ENCODE peak calls at places on chromosome 1, in six cellular contexts. W is CD8-positive, alpha-beta memory T cell; Y is neuronal stem cell; Q is brain microvascular endothelial cell; N is uterus; T is MM.1S. P is an unnamed sample. For H3K36me3, the result is how much of the 10 kb centered on the place peaks cover.

GRCh38 chr1:180975551-180975950 is 47.1 kb downstream of the STX6 start:
- DNase-seq in W (no peak), Y (no peak), Q (no peak), N (no peak), T (no peak), P (no peak)

GRCh38 chr1:185453496-185454192 is 136.6 kb upstream of the IVNS1ABP start:
- DNase-seq in W (no peak), Y (no peak), Q (peak), N (no peak), T (no peak), P (no peak)

GRCh38 chr1:4976859-4977440 is 322.5 kb downstream of the AJAP1 start:
- DNase-seq in W (no peak), Y (no peak), Q (no peak), N (no peak), T (no peak), P (no peak)

GRCh38 chr1:64886877-64887276 is 79.5 kb downstream of the JAK1 start:
- DNase-seq in W (no peak), Y (peak), Q (no peak), N (no peak), T (no peak), P (no peak)

GRCh38 chr1:51519857-51520699 is 1.0 kb upstream of the EPS15 start:
- DNase-seq in W (no peak), Y (no peak), Q (peak), N (no peak), T (no peak), P (no peak)

GRCh38 chr1:35807614-35808375 is at the start of gene AGO4:
- DNase-seq in W (peak), Y (peak), Q (peak), N (peak), T (peak), P (peak)

GRCh38 chr1:21299780-21300395 is 9.6 kb upstream of the ECE1 start:
- DNase-seq in W (no peak), Y (no peak), Q (no peak), N (no peak), T (no peak), P (no peak)

GRCh38 chr1:35885961-35886558 is 3.1 kb downstream of the AGO1 start:
- DNase-seq in W (no peak), Y (peak), Q (no peak), N (no peak), T (no peak), P (no peak)

GRCh38 chr1:19395678-19396192 is 83.6 kb downstream of the SLC66A1 start:
- DNase-seq in W (no peak), Y (no peak), Q (no peak), N (no peak), T (no peak), P (no peak)

DNA sequence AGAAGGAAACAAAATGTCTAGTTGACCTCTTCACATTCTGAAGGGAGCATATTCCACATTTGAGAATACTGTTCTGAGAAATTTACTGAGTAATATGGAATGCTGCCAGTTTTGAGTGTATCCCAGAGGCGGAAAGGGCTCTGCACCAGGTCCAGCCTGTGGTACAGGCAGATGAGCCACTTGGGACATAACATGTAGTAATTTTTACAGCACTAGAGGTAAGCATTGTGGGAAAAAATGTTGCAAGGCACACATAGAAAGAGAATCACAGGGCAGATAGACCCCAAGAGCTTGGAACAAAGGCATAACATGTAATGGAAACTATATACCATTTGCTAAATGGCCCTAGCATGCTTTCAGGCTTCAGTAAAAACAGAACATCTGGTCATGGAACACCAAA is 228.5 kb downstream of the USH2A start:
- DNase-seq in W (no peak), Y (no peak), Q (no peak), N (no peak), T (no peak), P (no peak)
- H3K4me3 ChIP-seq in W (no peak), Y (no peak), Q (no peak), N (no peak), T (no peak), P (no peak)

DNA sequence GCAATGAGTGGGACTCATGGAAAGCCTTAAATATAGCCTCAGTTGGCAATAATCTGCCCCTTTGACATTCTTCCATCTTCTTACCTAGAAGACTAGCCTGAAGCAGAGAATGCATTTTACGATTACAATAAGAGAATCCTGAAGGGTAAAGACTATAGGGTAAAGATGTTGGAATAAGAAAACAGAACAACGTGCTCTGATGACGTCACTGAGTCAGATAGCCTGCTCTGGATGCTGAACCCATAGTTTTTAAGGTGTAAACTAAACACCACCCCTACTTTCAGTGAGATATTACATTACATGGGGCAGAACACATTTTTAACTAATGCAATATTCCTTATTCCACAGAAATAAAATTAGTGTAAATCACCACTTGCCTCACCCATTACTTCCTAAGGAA is 240.4 kb downstream of the KCNT2 start:
- DNase-seq in W (no peak), Y (no peak), Q (no peak), N (no peak), T (no peak), P (no peak)
- H3K36me3 ChIP-seq in W (under half), Y (under half), Q (under half), N (under half), T (under half), P (under half)

GRCh38 chr1:18109756-18110597 is 2.4 kb downstream of the IGSF21 start:
- DNase-seq in W (no peak), Y (no peak), Q (no peak), N (peak), T (no peak), P (no peak)

GRCh38 chr1:18108313-18109057 is 887 bp downstream of the IGSF21 start:
- DNase-seq in W (no peak), Y (no peak), Q (no peak), N (no peak), T (no peak), P (no peak)

GRCh38 chr1:18110598-18110939 is 3.0 kb downstream of the IGSF21 start:
- DNase-seq in W (no peak), Y (no peak), Q (no peak), N (no peak), T (no peak), P (no peak)

GRCh38 chr1:18107671-18108312 is at the start of gene IGSF21:
- DNase-seq in W (no peak), Y (no peak), Q (no peak), N (no peak), T (no peak), P (no peak)

GRCh38 chr1:18109058-18109755 is 1.6 kb downstream of the IGSF21 start:
- DNase-seq in W (no peak), Y (no peak), Q (no peak), N (no peak), T (no peak), P (no peak)
- H3K4me3 ChIP-seq in W (no peak), Y (no peak), Q (no peak), N (no peak), T (no peak), P (no peak)

GRCh38 chr1:208616776-208617175 is 372.6 kb upstream of the PLXNA2 start:
- DNase-seq in W (no peak), Y (no peak), Q (no peak), N (no peak), T (no peak), P (no peak)
- H3K36me3 ChIP-seq in W (under half), Y (under half), Q (under half), N (under half), T (under half), P (under half)